ENCODE peak calls at places on chromosome X, in four cellular contexts. One of them, this sample, is unnamed.

GRCh38 chrX:20517565-20517964 is 250.9 kb upstream of the RPS6KA3 start:
- DNase-seq in left ventricle myocardium inferior: no peak
- DNase-seq in NCI-H446: peak
- DNase-seq in fibroblast of mammary gland: peak
- DNase-seq in this sample: no peak

GRCh38 chrX:666762-667161 is 36.2 kb downstream of the SHOX start:
- DNase-seq in left ventricle myocardium inferior: no peak
- DNase-seq in NCI-H446: no peak
- DNase-seq in fibroblast of mammary gland: no peak
- DNase-seq in this sample: no peak

GRCh38 chrX:110145854-110146253 is 142.9 kb downstream of the TMEM164 start:
- DNase-seq in left ventricle myocardium inferior: no peak
- DNase-seq in NCI-H446: no peak
- DNase-seq in fibroblast of mammary gland: peak
- DNase-seq in this sample: peak

GRCh38 chrX:119105826-119106225 is 21.8 kb downstream of the KIAA1210 start:
- DNase-seq in left ventricle myocardium inferior: no peak
- DNase-seq in NCI-H446: no peak
- DNase-seq in fibroblast of mammary gland: peak
- DNase-seq in this sample: no peak

GRCh38 chrX:47232197-47232802 is 509 bp upstream of the USP11 start:
- DNase-seq in left ventricle myocardium inferior: no peak
- DNase-seq in NCI-H446: no peak
- DNase-seq in fibroblast of mammary gland: no peak
- DNase-seq in this sample: no peak

GRCh38 chrX:24426340-24426913 is 38.7 kb upstream of the PDK3 start:
- DNase-seq in left ventricle myocardium inferior: no peak
- DNase-seq in NCI-H446: no peak
- DNase-seq in fibroblast of mammary gland: peak
- DNase-seq in this sample: no peak

GRCh38 chrX:23820235-23820782 is 37.3 kb downstream of the SAT1 start:
- DNase-seq in left ventricle myocardium inferior: no peak
- DNase-seq in NCI-H446: no peak
- DNase-seq in fibroblast of mammary gland: no peak
- DNase-seq in this sample: no peak

GRCh38 chrX:123188081-123188480 is 4.0 kb downstream of the GRIA3 start:
- DNase-seq in left ventricle myocardium inferior: no peak
- DNase-seq in NCI-H446: no peak
- DNase-seq in fibroblast of mammary gland: peak
- DNase-seq in this sample: no peak

GRCh38 chrX:1465261-1466231 is 12.8 kb upstream of the ASMTL start:
- DNase-seq in left ventricle myocardium inferior: no peak
- DNase-seq in NCI-H446: no peak
- DNase-seq in fibroblast of mammary gland: no peak
- DNase-seq in this sample: no peak

GRCh38 chrX:23331701-23332100 is 2.9 kb upstream of the PTCHD1 start:
- DNase-seq in left ventricle myocardium inferior: no peak
- DNase-seq in NCI-H446: no peak
- DNase-seq in fibroblast of mammary gland: no peak
- DNase-seq in this sample: no peak

GRCh38 chrX:42414057-42414456 is 363.9 kb downstream of the PPP1R2C start:
- DNase-seq in left ventricle myocardium inferior: no peak
- DNase-seq in NCI-H446: no peak
- DNase-seq in fibroblast of mammary gland: no peak
- DNase-seq in this sample: no peak

GRCh38 chrX:106484233-106484632 is 127.5 kb upstream of the RADX start:
- DNase-seq in left ventricle myocardium inferior: no peak
- DNase-seq in NCI-H446: no peak
- DNase-seq in fibroblast of mammary gland: no peak
- DNase-seq in this sample: no peak

GRCh38 chrX:130725519-130725918 is 177.5 kb downstream of the ENOX2 start:
- DNase-seq in left ventricle myocardium inferior: no peak
- DNase-seq in NCI-H446: no peak
- DNase-seq in fibroblast of mammary gland: peak
- DNase-seq in this sample: no peak

GRCh38 chrX:96682516-96682915 is 2.1 kb upstream of the DIAPH2 start:
- DNase-seq in left ventricle myocardium inferior: no peak
- DNase-seq in NCI-H446: no peak
- DNase-seq in fibroblast of mammary gland: no peak
- DNase-seq in this sample: no peak

GRCh38 chrX:63350551-63350950 is 581 bp downstream of the SPIN4 start:
- DNase-seq in left ventricle myocardium inferior: no peak
- DNase-seq in NCI-H446: no peak
- DNase-seq in fibroblast of mammary gland: peak
- DNase-seq in this sample: no peak

GRCh38 chrX:49172280-49172780 is 632 bp downstream of the PLP2 start:
- DNase-seq in left ventricle myocardium inferior: peak
- DNase-seq in NCI-H446: peak
- DNase-seq in fibroblast of mammary gland: peak
- DNase-seq in this sample: no peak

GRCh38 chrX:108091878-108092291 is 307 bp downstream of the ATG4A start:
- DNase-seq in left ventricle myocardium inferior: no peak
- DNase-seq in NCI-H446: no peak
- DNase-seq in fibroblast of mammary gland: no peak
- DNase-seq in this sample: peak

GRCh38 chrX:1444896-1445480 is 7.7 kb downstream of the ASMTL start:
- DNase-seq in left ventricle myocardium inferior: no peak
- DNase-seq in NCI-H446: no peak
- DNase-seq in fibroblast of mammary gland: no peak
- DNase-seq in this sample: no peak